ENCODE peak calls at places on chromosome 18, in eight cellular contexts. R, G, O, X, Z, Q, H and S are unnamed samples.

GRCh38 chr18:69631281-69631680 is 230.6 kb downstream of the DOK6 start:
- DNase-seq in R (no peak), G (no peak), O (no peak), X (no peak), Z (no peak), Q (no peak), H (no peak), S (no peak)

GRCh38 chr18:55559735-55560134 is 28.3 kb downstream of the TCF4 start:
- DNase-seq in R (no peak), G (no peak), O (no peak), X (no peak), Z (no peak), Q (no peak), H (no peak), S (no peak)

GRCh38 chr18:43596106-43596712 is 318.9 kb upstream of the SYT4 start:
- DNase-seq in R (no peak), G (no peak), O (no peak), X (no peak), Z (no peak), Q (no peak), H (no peak), S (peak)

GRCh38 chr18:26336572-26336971 is 110.3 kb downstream of the TAF4B start:
- DNase-seq in R (no peak), G (no peak), O (no peak), X (no peak), Z (no peak), Q (no peak), H (no peak), S (no peak)

GRCh38 chr18:58105908-58106673 is 62.1 kb downstream of the NEDD4L start:
- DNase-seq in R (no peak), G (no peak), O (no peak), X (no peak), Z (no peak), Q (no peak), H (no peak), S (no peak)

GRCh38 chr18:32958746-32959145 is 185.9 kb upstream of the KLHL14 start:
- DNase-seq in R (no peak), G (no peak), O (no peak), X (no peak), Z (no peak), Q (no peak), H (no peak), S (no peak)

GRCh38 chr18:48170651-48171050 is 238.5 kb downstream of the ZBTB7C start:
- DNase-seq in R (peak), G (no peak), O (no peak), X (no peak), Z (no peak), Q (no peak), H (no peak), S (no peak)

GRCh38 chr18:74540689-74541421 is 6.6 kb downstream of the CNDP1 start:
- DNase-seq in R (no peak), G (no peak), O (no peak), X (no peak), Z (no peak), Q (no peak), H (no peak), S (no peak)

GRCh38 chr18:73737990-73738389 is 409.6 kb downstream of the FBXO15 start:
- DNase-seq in R (no peak), G (no peak), O (no peak), X (no peak), Z (no peak), Q (no peak), H (no peak), S (no peak)

GRCh38 chr18:54389143-54389505 is 31.4 kb downstream of the C18orf54 start:
- DNase-seq in R (no peak), G (no peak), O (no peak), X (no peak), Z (no peak), Q (no peak), H (no peak), S (no peak)

GRCh38 chr18:21074336-21075323 is 37.0 kb downstream of the ROCK1 start:
- DNase-seq in R (no peak), G (no peak), O (no peak), X (no peak), Z (no peak), Q (peak), H (no peak), S (no peak)

GRCh38 chr18:12236934-12237832 is 17.0 kb upstream of the CIDEA start:
- DNase-seq in R (peak), G (peak), O (peak), X (peak), Z (peak), Q (peak), H (peak), S (no peak)

GRCh38 chr18:29712785-29713184 is 1329.8 kb downstream of the DSC3 start:
- DNase-seq in R (no peak), G (no peak), O (no peak), X (no peak), Z (no peak), Q (no peak), H (no peak), S (no peak)

GRCh38 chr18:27135504-27136207 is 49.5 kb downstream of the CHST9 start:
- DNase-seq in R (no peak), G (no peak), O (no peak), X (no peak), Z (no peak), Q (no peak), H (no peak), S (no peak)

GRCh38 chr18:57190026-57190425 is 43.1 kb downstream of the BOD1L2 start:
- DNase-seq in R (no peak), G (no peak), O (no peak), X (no peak), Z (no peak), Q (no peak), H (no peak), S (no peak)

GRCh38 chr18:31325051-31325450 is 7.1 kb downstream of the DSG1 start:
- DNase-seq in R (no peak), G (no peak), O (no peak), X (no peak), Z (no peak), Q (peak), H (no peak), S (no peak)

GRCh38 chr18:9516437-9517064 is 41.2 kb downstream of the RALBP1 start:
- DNase-seq in R (no peak), G (no peak), O (no peak), X (no peak), Z (no peak), Q (peak), H (no peak), S (no peak)

GRCh38 chr18:8976606-8977005 is 125.9 kb upstream of the NDUFV2 start:
- DNase-seq in R (no peak), G (no peak), O (no peak), X (no peak), Z (no peak), Q (no peak), H (no peak), S (no peak)

GRCh38 chr18:46374850-46375249 is 270.7 kb downstream of the HAUS1 start:
- DNase-seq in R (no peak), G (no peak), O (no peak), X (no peak), Z (no peak), Q (no peak), H (peak), S (no peak)

GRCh38 chr18:63301458-63301857 is 18.1 kb downstream of the BCL2 start:
- DNase-seq in R (no peak), G (no peak), O (no peak), X (no peak), Z (no peak), Q (no peak), H (no peak), S (no peak)

GRCh38 chr18:63697261-63697660 is 5.5 kb upstream of the SERPINB11 start:
- DNase-seq in R (no peak), G (no peak), O (no peak), X (no peak), Z (no peak), Q (no peak), H (no peak), S (no peak)

GRCh38 chr18:79952996-79953559 is 1.6 kb upstream of the SLC66A2 start:
- DNase-seq in R (peak), G (no peak), O (no peak), X (no peak), Z (no peak), Q (no peak), H (peak), S (no peak)

GRCh38 chr18:62338446-62339105 is 13.5 kb downstream of the TNFRSF11A start:
- DNase-seq in R (no peak), G (no peak), O (no peak), X (no peak), Z (no peak), Q (no peak), H (no peak), S (no peak)

GRCh38 chr18:22318745-22319407 is 98.8 kb downstream of the CTAGE1 start:
- DNase-seq in R (no peak), G (no peak), O (no peak), X (no peak), Z (no peak), Q (peak), H (no peak), S (no peak)

GRCh38 chr18:47901624-47902362 is 28.7 kb downstream of the SMAD2 start:
- DNase-seq in R (no peak), G (no peak), O (no peak), X (no peak), Z (no peak), Q (no peak), H (no peak), S (no peak)